ENCODE peak calls at places on chromosome X, in six cellular contexts. B is CD8-positive, alpha-beta memory T cell; F is NCI-H2081; M is activated naive CD8-positive, alpha-beta T cell treated with anti-CD3 and anti-CD28 coated beads for 36 hours; R is iPS-NIHi11; C is HT1080. T is an unnamed sample.

GRCh38 chrX:16160729-16161128 is 6.6 kb upstream of the MAGEB17 start:
- DNase-seq in B (no peak), F (no peak), M (no peak), R (no peak), C (peak), T (no peak)

GRCh38 chrX:153446636-153446936 is 730 bp upstream of the TREX2 start:
- DNase-seq in B (no peak), F (no peak), M (no peak), R (no peak), C (no peak), T (no peak)

GRCh38 chrX:115958687-115959359 is 211.7 kb upstream of the AGTR2 start:
- DNase-seq in B (no peak), F (no peak), M (no peak), R (no peak), C (peak), T (peak)

GRCh38 chrX:131827935-131828334 is 195.2 kb upstream of the STK26 start:
- DNase-seq in B (no peak), F (peak), M (peak), R (peak), C (peak), T (peak)

GRCh38 chrX:114999906-115000305 is 17.5 kb downstream of the IL13RA2 start:
- DNase-seq in B (no peak), F (no peak), M (no peak), R (no peak), C (peak), T (no peak)

GRCh38 chrX:39808471-39808917 is 289.3 kb downstream of the BCOR start:
- DNase-seq in B (no peak), F (no peak), M (no peak), R (no peak), C (peak), T (no peak)

GRCh38 chrX:55668084-55668483 is 44.9 kb downstream of the FOXR2 start:
- DNase-seq in B (no peak), F (no peak), M (no peak), R (no peak), C (no peak), T (no peak)

GRCh38 chrX:630922-631496 is 418 bp downstream of the SHOX start:
- DNase-seq in B (no peak), F (no peak), M (no peak), R (no peak), C (no peak), T (no peak)

GRCh38 chrX:47380268-47380667 is 9.9 kb downstream of the ZNF157 start:
- DNase-seq in B (peak), F (no peak), M (peak), R (no peak), C (peak), T (no peak)

GRCh38 chrX:21747523-21747922 is 10.4 kb downstream of the SMPX start:
- DNase-seq in B (no peak), F (peak), M (no peak), R (peak), C (no peak), T (no peak)

GRCh38 chrX:55119271-55119670 is 30.5 kb downstream of the PAGE2 start:
- DNase-seq in B (no peak), F (no peak), M (no peak), R (no peak), C (no peak), T (no peak)

GRCh38 chrX:1336331-1337143 is at the start of gene IL3RA:
- DNase-seq in B (no peak), F (no peak), M (no peak), R (no peak), C (no peak), T (peak)

GRCh38 chrX:110341189-110342035 is 17.2 kb upstream of the RTL9 start:
- DNase-seq in B (no peak), F (no peak), M (no peak), R (no peak), C (peak), T (peak)

GRCh38 chrX:134177527-134177926 is 59.5 kb upstream of the CCDC160 start:
- DNase-seq in B (no peak), F (no peak), M (no peak), R (no peak), C (no peak), T (no peak)

GRCh38 chrX:41459714-41460113 is 12.6 kb downstream of the NYX start:
- DNase-seq in B (no peak), F (no peak), M (no peak), R (no peak), C (no peak), T (no peak)

GRCh38 chrX:15221321-15221720 is 48.6 kb downstream of the ASB9 start:
- DNase-seq in B (no peak), F (no peak), M (no peak), R (no peak), C (no peak), T (no peak)

GRCh38 chrX:103175944-103176753 is 38.8 kb upstream of the BEX4 start:
- DNase-seq in B (peak), F (peak), M (peak), R (peak), C (peak), T (peak)

GRCh38 chrX:46704767-46705386 is 54.0 kb downstream of the SLC9A7 start:
- DNase-seq in B (no peak), F (no peak), M (peak), R (no peak), C (peak), T (peak)

GRCh38 chrX:134622056-134622812 is 36.0 kb downstream of the PLAC1 start:
- DNase-seq in B (no peak), F (no peak), M (peak), R (peak), C (peak), T (peak)

GRCh38 chrX:102978594-102978993 is 41.5 kb downstream of the RAB40AL start:
- DNase-seq in B (no peak), F (no peak), M (no peak), R (no peak), C (no peak), T (peak)

GRCh38 chrX:130125090-130125489 is 14.8 kb upstream of the ELF4 start:
- DNase-seq in B (no peak), F (no peak), M (no peak), R (no peak), C (no peak), T (no peak)

GRCh38 chrX:153765138-153766079 is 1.4 kb downstream of the PLXNB3 start:
- DNase-seq in B (no peak), F (no peak), M (no peak), R (no peak), C (peak), T (no peak)

GRCh38 chrX:119121341-119121740 is 6.3 kb downstream of the KIAA1210 start:
- DNase-seq in B (no peak), F (no peak), M (no peak), R (no peak), C (no peak), T (no peak)

GRCh38 chrX:362937-363620 is 23.6 kb downstream of the PPP2R3B start:
- DNase-seq in B (no peak), F (no peak), M (no peak), R (no peak), C (no peak), T (no peak)

GRCh38 chrX:39850630-39851152 is 247.1 kb downstream of the BCOR start:
- DNase-seq in B (no peak), F (no peak), M (peak), R (no peak), C (peak), T (peak)

GRCh38 chrX:113929004-113929403 is 654.9 kb upstream of the HTR2C start:
- DNase-seq in B (no peak), F (peak), M (no peak), R (peak), C (peak), T (peak)

GRCh38 chrX:1807301-1807731 is 192.5 kb downstream of the ASMT start:
- DNase-seq in B (no peak), F (no peak), M (no peak), R (peak), C (peak), T (no peak)

GRCh38 chrX:46305431-46305830 is 239.8 kb downstream of the ZNF674 start:
- DNase-seq in B (no peak), F (no peak), M (no peak), R (no peak), C (no peak), T (no peak)

GRCh38 chrX:141185366-141185765 is 8.4 kb upstream of the LDOC1 start:
- DNase-seq in B (no peak), F (no peak), M (no peak), R (no peak), C (no peak), T (no peak)

GRCh38 chrX:80430826-80431501 is 10.7 kb downstream of the TENT5D start:
- DNase-seq in B (no peak), F (no peak), M (no peak), R (peak), C (no peak), T (peak)

GRCh38 chrX:46666831-46667230 is 92.1 kb downstream of the SLC9A7 start:
- DNase-seq in B (no peak), F (no peak), M (no peak), R (no peak), C (no peak), T (no peak)

GRCh38 chrX:93419642-93420041 is 253.7 kb downstream of the NAP1L3 start:
- DNase-seq in B (no peak), F (no peak), M (no peak), R (no peak), C (no peak), T (no peak)

GRCh38 chrX:148732743-148733142 is 232.3 kb downstream of the AFF2 start:
- DNase-seq in B (no peak), F (no peak), M (no peak), R (no peak), C (no peak), T (no peak)

T was measured in NB4.